ENCODE peak calls at places on chromosome 20, in seven cellular contexts. Z is spleen, P is endothelial cell of umbilical vein, W is stomach, C is Panc1, D is breast epithelium, O is SK-N-SH. G is an unnamed sample.

GRCh38 chr20:40638414-40638813 is 50.6 kb downstream of the MAFB start:
- DNase-seq in W (no peak), Z (no peak), P (no peak), O (no peak), D (no peak), C (no peak), G (no peak)

GRCh38 chr20:3612795-3613560 is 50.2 kb downstream of the GFRA4 start:
- DNase-seq in D (no peak), Z (no peak), P (no peak), O (no peak), C (no peak), W (no peak), G (no peak)

GRCh38 chr20:25006431-25007167 is 14.0 kb upstream of the APMAP start:
- DNase-seq in C (no peak), O (no peak), W (no peak), P (no peak), Z (peak; percentile 44), D (peak; percentile 13), G (no peak)

GRCh38 chr20:57384953-57385761 is 6.0 kb upstream of the RBM38 start:
- DNase-seq in P (no peak), W (no peak), O (no peak), C (no peak), D (no peak), Z (peak; percentile 77), G (no peak)

GRCh38 chr20:23139524-23139923 is 53.4 kb upstream of the CD93 start:
- DNase-seq in O (no peak), W (no peak), D (no peak), C (no peak), Z (no peak), P (no peak), G (peak; percentile 33)

GRCh38 chr20:34709836-34710567 is 5.9 kb downstream of the TP53INP2 start:
- DNase-seq in W (peak; percentile 83), C (no peak), P (peak; percentile 86), D (no peak), Z (peak; percentile 91), O (peak; percentile 90), G (peak; percentile 64)

GRCh38 chr20:9672976-9673375 is 158.6 kb downstream of the LAMP5 start:
- DNase-seq in O (no peak), Z (no peak), C (no peak), W (no peak), D (no peak), P (no peak), G (no peak)

GRCh38 chr20:18857640-18858039 is 44.1 kb downstream of the SCP2D1 start:
- DNase-seq in Z (no peak), O (no peak), W (no peak), D (no peak), P (no peak), C (no peak), G (no peak)

GRCh38 chr20:23254034-23254433 is 96.6 kb upstream of the NXT1 start:
- DNase-seq in D (no peak), Z (no peak), P (no peak), W (no peak), O (no peak), C (no peak), G (no peak)

GRCh38 chr20:8766868-8767390 is 302.0 kb upstream of the PLCB4 start:
- DNase-seq in C (no peak), P (no peak), W (no peak), O (no peak), Z (no peak), D (no peak), G (no peak)

GRCh38 chr20:11182715-11183114 is 508.9 kb upstream of the JAG1 start:
- DNase-seq in W (no peak), D (no peak), O (no peak), C (no peak), Z (no peak), P (no peak), G (no peak)

GRCh38 chr20:46584508-46584907 is 34.1 kb upstream of the OCSTAMP start:
- DNase-seq in W (no peak), P (no peak), O (no peak), D (no peak), Z (no peak), C (no peak), G (no peak)

GRCh38 chr20:13028673-13029072 is 19.9 kb downstream of the SPTLC3 start:
- DNase-seq in O (no peak), W (no peak), Z (no peak), D (no peak), C (no peak), P (no peak), G (no peak)

GRCh38 chr20:62908971-62909791 is 17.1 kb downstream of the DIDO1 start:
- DNase-seq in P (no peak), W (no peak), C (no peak), Z (no peak), O (no peak), D (no peak), G (no peak)

GRCh38 chr20:62876826-62877728 is 15.5 kb upstream of the TCFL5 start:
- DNase-seq in Z (peak; percentile 87), C (no peak), P (peak; percentile 65), D (peak; percentile 58), O (peak; percentile 32), W (no peak), G (no peak)

GRCh38 chr20:17612287-17612974 is 42.6 kb downstream of the DSTN start:
- DNase-seq in C (no peak), W (no peak), P (no peak), Z (peak; percentile 80), D (peak; percentile 41), O (peak; percentile 3), G (no peak)

GRCh38 chr20:32437391-32438074 is 79.4 kb downstream of the ASXL1 start:
- DNase-seq in W (no peak), P (no peak), Z (no peak), O (peak; percentile 47), C (no peak), D (peak; percentile 8), G (no peak)

GRCh38 chr20:7496394-7497111 is 443.7 kb downstream of the HAO1 start:
- DNase-seq in Z (no peak), P (peak; percentile 11), C (no peak), D (no peak), O (no peak), W (no peak), G (no peak)

GRCh38 chr20:33532753-33533459 is 43.0 kb downstream of the CBFA2T2 start:
- DNase-seq in P (no peak), W (no peak), O (no peak), D (no peak), C (no peak), Z (no peak), G (no peak)

GRCh38 chr20:36499723-36500501 is 41.4 kb upstream of the MYL9 start:
- DNase-seq in W (no peak), D (no peak), C (no peak), P (no peak), Z (no peak), O (no peak), G (no peak)

GRCh38 chr20:61684583-61685235 is 381.0 kb downstream of the TAF4 start:
- DNase-seq in C (no peak), D (no peak), Z (no peak), P (no peak), O (no peak), W (no peak), G (no peak)

GRCh38 chr20:57259179-57260021 is 7.0 kb downstream of the BMP7 start:
- DNase-seq in D (no peak), O (no peak), C (no peak), P (no peak), Z (no peak), W (no peak), G (no peak)

DNA sequence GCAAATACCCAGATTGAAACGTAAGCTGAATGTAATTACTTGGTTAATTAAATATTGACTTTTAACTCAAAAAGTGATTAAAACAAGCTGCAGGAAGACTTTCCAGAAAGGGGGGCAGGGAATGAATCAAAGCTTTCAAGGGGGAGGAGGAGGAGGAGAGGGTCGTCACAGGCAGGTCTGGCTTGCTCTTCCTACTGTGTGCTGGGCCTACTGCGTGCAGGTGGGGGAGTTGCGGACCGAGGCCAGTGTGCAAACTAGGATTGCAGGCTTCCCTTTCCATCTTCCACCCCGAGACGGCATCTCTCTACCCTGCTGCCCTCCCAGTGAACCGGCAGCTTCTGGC is 1.1 kb downstream of the SULF2 start:
- DNase-seq in C (no peak), O (no peak), Z (no peak), W (no peak), D (no peak), P (no peak), G (no peak)
- H3K4me1 ChIP-seq in C (no peaks in the 10 kb centered on the region), O (peaks cover 58% of the 10 kb centered on the region), Z (peaks cover 29% of the 10 kb centered on the region), W (peaks cover 19% of the 10 kb centered on the region), D (peaks cover 6% of the 10 kb centered on the region), P (peaks cover 22% of the 10 kb centered on the region), G (peaks cover 9% of the 10 kb centered on the region)

DNA sequence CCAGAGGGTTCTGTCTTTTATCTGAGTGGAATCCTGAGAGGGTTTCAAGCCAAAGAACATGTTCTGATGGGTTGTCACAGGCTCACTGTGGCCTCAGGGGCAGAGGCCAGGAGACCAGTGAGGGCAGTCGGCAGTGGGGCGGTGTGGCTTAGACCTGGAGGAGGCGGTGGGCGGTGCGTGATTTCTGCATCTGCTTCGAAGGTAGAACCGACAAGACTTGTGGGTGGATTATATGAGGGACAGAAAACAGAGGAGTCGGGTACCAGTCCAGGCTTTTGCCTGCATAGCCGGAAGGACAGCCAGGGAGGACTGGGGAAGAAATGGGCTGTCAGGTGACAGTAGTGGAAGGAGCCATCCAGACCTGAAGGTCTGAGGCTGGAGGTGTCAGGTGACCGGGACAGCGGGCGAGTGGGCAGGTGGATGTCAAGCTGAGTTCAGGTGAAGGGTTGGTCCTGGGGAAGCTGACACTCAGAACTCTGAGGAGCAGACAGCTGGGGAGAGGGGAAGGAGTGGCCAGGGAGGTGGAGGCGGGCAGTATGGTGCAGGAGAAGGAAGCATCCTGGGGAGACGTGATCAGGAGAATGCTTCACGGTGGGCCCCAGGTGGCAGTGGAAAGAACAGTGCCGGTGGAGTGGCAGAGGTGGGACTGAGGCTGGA is 3.1 kb downstream of the CTSZ start:
- DNase-seq in C (no peak), O (no peak), Z (no peak), P (no peak), D (no peak), W (no peak), G (no peak)
- TF ChIP-seq POLR2AphosphoS5 in C (no peak), O (no peak), Z (no peak), P (no peak), D (no peak), W (no peak), G (no peak)

GRCh38 chr20:21509597-21510331 is 4.1 kb downstream of the NKX2-2 start:
- DNase-seq in D (no peak), Z (no peak), O (peak; percentile 39), W (no peak), C (no peak), P (no peak), G (no peak)
- H3K4me3 ChIP-seq in D (peak overlapping the region; percentile 61), Z (no peak overlapping the region), O (peak overlapping the region; percentile 53), W (peak overlapping the region; percentile 46), C (no peak overlapping the region), P (no peak overlapping the region), G (peak overlapping the region; percentile 6)

DNA sequence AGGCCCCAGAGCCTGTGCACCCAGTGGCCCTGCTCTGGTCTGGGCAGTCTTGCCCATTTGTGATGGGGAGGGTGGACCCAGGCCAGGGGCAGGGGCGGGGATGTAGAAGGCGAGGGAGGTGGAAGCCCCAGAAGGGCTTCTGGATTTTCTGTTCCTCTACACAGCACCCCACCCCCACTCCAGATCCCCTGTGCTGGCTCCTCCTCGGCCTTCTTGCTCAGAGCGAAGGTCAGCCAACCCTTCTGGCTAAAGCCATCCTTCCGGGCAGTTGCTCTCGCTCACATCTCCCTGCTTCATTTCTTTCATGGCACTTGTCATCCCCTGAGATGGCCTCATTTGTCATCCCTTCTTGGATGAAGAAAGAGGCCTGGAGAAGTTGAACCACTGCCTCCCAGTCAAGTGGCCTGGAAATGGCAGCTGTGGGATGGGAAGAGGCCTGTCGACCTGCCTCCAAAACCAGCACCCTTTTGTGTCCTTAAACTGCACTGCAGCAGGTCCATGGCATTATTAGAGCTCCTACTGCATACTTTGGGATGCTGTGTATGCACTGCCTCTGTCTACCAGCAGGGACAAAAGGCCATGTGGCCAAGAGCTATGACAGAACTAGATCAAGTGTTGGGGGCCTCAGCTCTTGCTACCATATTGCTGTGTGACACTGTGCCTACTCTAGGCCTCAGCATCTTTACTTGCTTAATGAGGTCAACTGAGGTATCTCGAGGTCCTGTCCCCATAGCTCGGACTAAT is 19.9 kb downstream of the PEDS1 start:
- DNase-seq in P (no peak), C (no peak), O (no peak), D (no peak), W (no peak), Z (no peak), G (no peak)
- H3K4me1 ChIP-seq in P (peaks cover 7% of the 10 kb centered on the region), C (peaks cover 51% of the 10 kb centered on the region), O (no peaks in the 10 kb centered on the region), D (no peaks in the 10 kb centered on the region), W (peaks cover 13% of the 10 kb centered on the region), Z (peaks cover 39% of the 10 kb centered on the region), G (peaks cover 8% of the 10 kb centered on the region)

G was measured in prostate gland.